ENCODE peak calls at places on chromosomes 5 and 9, in four cellular contexts. J, P, N and Z are unnamed samples.

GRCh38 chr5:61472172-61472958 is 140.3 kb downstream of the ZSWIM6 start:
- DNase-seq in J (no peak), P (no peak), N (no peak), Z (no peak)

GRCh38 chr9:12640021-12640587 is 53.1 kb upstream of the TYRP1 start:
- DNase-seq in J (no peak), P (peak), N (no peak), Z (peak)

GRCh38 chr9:130349398-130349797 is 83.8 kb downstream of the HMCN2 start:
- DNase-seq in J (no peak), P (no peak), N (no peak), Z (no peak)

GRCh38 chr9:6014668-6015270 is 655 bp downstream of the RANBP6 start:
- DNase-seq in J (no peak), P (no peak), N (no peak), Z (no peak)

GRCh38 chr9:126722922-126723806 is 81.7 kb upstream of the ZBTB43 start:
- DNase-seq in J (peak), P (no peak), N (no peak), Z (no peak)

GRCh38 chr9:89606567-89607311 is 1.9 kb downstream of the GADD45G start:
- DNase-seq in J (peak), P (no peak), N (no peak), Z (peak)

GRCh38 chr9:97415146-97415545 is 3.2 kb downstream of the TDRD7 start:
- DNase-seq in J (no peak), P (no peak), N (no peak), Z (no peak)

GRCh38 chr9:110744753-110745522 is 76.3 kb downstream of the MUSK start:
- DNase-seq in J (no peak), P (peak), N (no peak), Z (no peak)

GRCh38 chr5:17096975-17097695 is 120.3 kb upstream of the BASP1 start:
- DNase-seq in J (no peak), P (no peak), N (no peak), Z (no peak)

GRCh38 chr9:36842560-36843530 is 191.2 kb downstream of the PAX5 start:
- DNase-seq in J (no peak), P (no peak), N (no peak), Z (no peak)

GRCh38 chr9:121784706-121785426 is 133.4 kb downstream of the DAB2IP start:
- DNase-seq in J (no peak), P (no peak), N (no peak), Z (no peak)

GRCh38 chr9:128027166-128027539 is 40.0 kb downstream of the NAIF1 start:
- DNase-seq in J (no peak), P (no peak), N (no peak), Z (no peak)

GRCh38 chr5:19179561-19179960 is 808.4 kb downstream of the CDH18 start:
- DNase-seq in J (no peak), P (no peak), N (no peak), Z (no peak)

GRCh38 chr5:128494516-128494915 is 43.5 kb downstream of the FBN2 start:
- DNase-seq in J (no peak), P (no peak), N (no peak), Z (no peak)

GRCh38 chr5:145856285-145856818 is 16.5 kb downstream of the GRXCR2 start:
- DNase-seq in J (no peak), P (no peak), N (no peak), Z (no peak)

GRCh38 chr9:94920439-94920951 is 194.0 kb downstream of the AOPEP start:
- DNase-seq in J (no peak), P (peak), N (no peak), Z (no peak)

GRCh38 chr5:109297900-109298299 is 111.9 kb downstream of the PJA2 start:
- DNase-seq in J (no peak), P (no peak), N (no peak), Z (no peak)